ENCODE peak calls at places on chromosomes 4 and X, in eight cellular contexts. G, O, V, H, Z, L, U and N are unnamed samples.

GRCh38 chr4:102554482-102554881 is 53.3 kb downstream of the NFKB1 start:
- DNase-seq in G (no peak), O (no peak), V (peak; percentile 12), H (no peak), Z (no peak), L (no peak), U (no peak), N (no peak)

GRCh38 chr4:14095881-14096280 is 468.4 kb upstream of the BOD1L1 start:
- DNase-seq in G (no peak), O (no peak), V (no peak), H (no peak), Z (no peak), L (no peak), U (no peak), N (no peak)

GRCh38 chr4:143359794-143360193 is 23.1 kb downstream of the GAB1 start:
- DNase-seq in G (no peak), O (no peak), V (no peak), H (peak; percentile 22), Z (no peak), L (no peak), U (no peak), N (no peak)

GRCh38 chr4:168885416-168885815 is 124.6 kb downstream of the CBR4 start:
- DNase-seq in G (no peak), O (no peak), V (no peak), H (no peak), Z (no peak), L (no peak), U (no peak), N (no peak)

GRCh38 chrX:10939384-10939783 is 171.7 kb upstream of the HCCS start:
- DNase-seq in G (no peak), O (no peak), V (no peak), H (no peak), Z (no peak), L (no peak), U (no peak), N (no peak)

GRCh38 chrX:47224266-47224895 is 5.9 kb downstream of the CDK16 start:
- DNase-seq in G (no peak), O (no peak), V (no peak), H (no peak), Z (no peak), L (no peak), U (no peak), N (no peak)

GRCh38 chr4:100083289-100083688 is 107.0 kb downstream of the DDIT4L start:
- DNase-seq in G (no peak), O (no peak), V (no peak), H (no peak), Z (no peak), L (no peak), U (no peak), N (no peak)

GRCh38 chrX:151488677-151489076 is 74.8 kb upstream of the PASD1 start:
- DNase-seq in G (no peak), O (peak; percentile 8), V (no peak), H (peak; percentile 32), Z (no peak), L (no peak), U (peak; percentile 4), N (peak; percentile 4)

GRCh38 chr4:114277690-114278089 is 298.2 kb upstream of the ARSJ start:
- DNase-seq in G (no peak), O (no peak), V (no peak), H (no peak), Z (no peak), L (no peak), U (no peak), N (no peak)

GRCh38 chr4:77012726-77013125 is 63.1 kb downstream of the CCNI start:
- DNase-seq in G (no peak), O (no peak), V (no peak), H (no peak), Z (no peak), L (no peak), U (no peak), N (no peak)